ENCODE peak calls at places on chromosome 15, in nine cellular contexts. S is amygdala; K is activated naive CD8-positive, alpha-beta T cell treated with anti-CD3 and anti-CD28 coated beads for 36 hours; L is pancreas; M is HEK293T; C is NCI-H2171; V is adrenal gland; Q is esophagus squamous epithelium; D is astrocyte of the hippocampus. E is an unnamed sample.

GRCh38 chr15:42784705-42785104 is 47.8 kb upstream of the CDAN1 start:
- DNase-seq in D (no peak), S (no peak), Q (no peak), K (no peak), L (no peak), C (no peak), V (no peak), M (no peak), E (no peak)

GRCh38 chr15:95839367-95839782 is 491.1 kb upstream of the NR2F2 start:
- DNase-seq in S (no peak), M (no peak), L (no peak), C (no peak), K (no peak), D (no peak), V (no peak), Q (no peak), E (no peak)

GRCh38 chr15:65423977-65424679 is 1.4 kb upstream of the IGDCC4 start:
- DNase-seq in D (no peak), M (no peak), S (no peak), C (no peak), L (no peak), V (no peak), K (no peak), Q (no peak), E (no peak)

GRCh38 chr15:83904107-83904720 is 250.3 kb downstream of the ADAMTSL3 start:
- DNase-seq in S (no peak), L (no peak), D (peak; percentile 21), C (no peak), M (no peak), V (no peak), K (no peak), Q (no peak), E (no peak)

GRCh38 chr15:66369773-66370651 is 13.5 kb upstream of the TIPIN start:
- DNase-seq in D (peak; percentile 23), C (no peak), V (no peak), M (no peak), Q (no peak), K (peak; percentile 46), L (no peak), S (no peak), E (no peak)

GRCh38 chr15:31391687-31392671 is 65.3 kb downstream of the KLF13 start:
- DNase-seq in Q (peak; percentile 36), K (peak; percentile 84), S (no peak), V (peak; percentile 85), M (peak; percentile 66), L (peak; percentile 83), D (peak; percentile 77), C (peak; percentile 58), E (peak; percentile 75)

GRCh38 chr15:73991260-73991659 is 835 bp downstream of the STOML1 start:
- DNase-seq in D (no peak), L (peak; percentile 41), C (no peak), Q (no peak), S (peak; percentile 23), K (no peak), V (peak; percentile 76), M (no peak), E (peak; percentile 51)

GRCh38 chr15:92636950-92637481 is 18.6 kb downstream of the FAM174B start:
- DNase-seq in S (no peak), L (peak; percentile 89), M (no peak), Q (no peak), C (no peak), D (no peak), V (no peak), K (no peak), E (no peak)